ENCODE peak calls at places on chromosomes 5 and 9, in five cellular contexts. One of them, this sample, is unnamed. For H3K4me1, the result is how much of the 10 kb centered on the place peaks cover.

GRCh38 chr9:98314381-98315066 is 59.1 kb upstream of the TBC1D2 start:
- DNase-seq in GM23338: no peak
- DNase-seq in astrocyte: peak
- DNase-seq in GM23248: peak
- DNase-seq in HepG2: no peak
- DNase-seq in this sample: no peak

GRCh38 chr9:136512651-136513066 is 29.8 kb upstream of the SEC16A start:
- DNase-seq in GM23338: peak
- DNase-seq in astrocyte: no peak
- DNase-seq in GM23248: peak
- DNase-seq in HepG2: no peak
- DNase-seq in this sample: no peak

GRCh38 chr9:125431741-125432271 is 170.2 kb downstream of the GAPVD1 start:
- DNase-seq in GM23338: no peak
- DNase-seq in astrocyte: no peak
- DNase-seq in GM23248: no peak
- DNase-seq in HepG2: no peak
- DNase-seq in this sample: no peak

GRCh38 chr9:109806506-109807115 is 26.6 kb downstream of the PALM2AKAP2 start:
- DNase-seq in GM23338: no peak
- DNase-seq in astrocyte: peak
- DNase-seq in GM23248: peak
- DNase-seq in HepG2: no peak
- DNase-seq in this sample: no peak

GRCh38 chr9:123678038-123678877 is 251.7 kb downstream of the DENND1A start:
- DNase-seq in GM23338: no peak
- DNase-seq in astrocyte: peak
- DNase-seq in GM23248: no peak
- DNase-seq in HepG2: peak
- DNase-seq in this sample: no peak

GRCh38 chr5:53782620-53783019 is 222.2 kb downstream of the NDUFS4 start:
- DNase-seq in GM23338: no peak
- DNase-seq in astrocyte: peak
- DNase-seq in GM23248: no peak
- DNase-seq in HepG2: no peak
- DNase-seq in this sample: no peak

GRCh38 chr9:133577463-133578112 is 31.6 kb downstream of the FAM163B start:
- DNase-seq in GM23338: no peak
- DNase-seq in astrocyte: no peak
- DNase-seq in GM23248: no peak
- DNase-seq in HepG2: no peak
- DNase-seq in this sample: no peak

GRCh38 chr5:39678533-39678932 is 253.8 kb upstream of the DAB2 start:
- DNase-seq in GM23338: no peak
- DNase-seq in astrocyte: no peak
- DNase-seq in GM23248: no peak
- DNase-seq in HepG2: no peak
- DNase-seq in this sample: no peak

GRCh38 chr5:73030995-73031394 is 75.2 kb downstream of the FCHO2 start:
- DNase-seq in GM23338: peak
- DNase-seq in astrocyte: peak
- DNase-seq in GM23248: peak
- DNase-seq in HepG2: peak
- DNase-seq in this sample: no peak

GRCh38 chr9:134319306-134320194 is 6.7 kb upstream of the RXRA start:
- DNase-seq in GM23338: no peak
- DNase-seq in astrocyte: no peak
- DNase-seq in GM23248: no peak
- DNase-seq in HepG2: no peak
- DNase-seq in this sample: no peak

GRCh38 chr9:30239875-30240274 is 2144.6 kb upstream of the ACO1 start:
- DNase-seq in GM23338: no peak
- DNase-seq in astrocyte: no peak
- DNase-seq in GM23248: no peak
- DNase-seq in HepG2: no peak
- DNase-seq in this sample: no peak

DNA sequence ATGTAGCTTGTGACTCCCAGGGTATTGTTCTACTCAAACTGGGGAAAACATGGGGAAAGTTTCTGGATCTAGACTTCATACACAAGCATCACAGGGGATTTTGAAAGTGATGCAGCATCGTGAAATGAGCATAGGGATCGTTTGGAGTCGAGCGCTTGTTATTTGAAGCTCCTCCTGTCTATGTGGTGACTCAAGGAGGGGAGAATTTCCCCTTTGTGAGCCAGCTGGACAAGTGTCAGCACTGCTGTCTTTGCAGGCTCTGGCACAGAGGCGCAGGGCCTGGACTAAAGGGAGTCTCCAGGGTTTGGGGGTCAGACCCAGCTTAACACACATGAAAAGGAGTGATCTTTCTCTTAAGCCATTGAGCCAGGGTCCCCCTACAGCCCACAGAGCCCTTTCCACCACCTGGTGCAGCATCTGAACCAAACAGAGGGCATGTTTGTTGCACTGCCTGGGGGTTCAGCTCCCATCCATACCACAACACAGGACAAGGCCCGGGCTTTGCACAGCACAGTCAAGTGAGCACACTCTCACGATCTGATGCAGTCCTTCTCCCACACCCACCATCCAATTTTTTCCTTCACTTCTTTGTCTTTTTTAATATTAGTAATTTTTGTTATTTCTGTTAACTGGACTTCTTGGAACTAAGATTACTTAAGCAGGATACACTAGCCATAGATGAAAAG is 50.9 kb downstream of the IRF1 start:
- DNase-seq in GM23338: no peak
- DNase-seq in astrocyte: peak
- DNase-seq in GM23248: peak
- DNase-seq in HepG2: no peak
- DNase-seq in this sample: no peak
- H3K4me1 ChIP-seq in GM23338: under half
- H3K4me1 ChIP-seq in astrocyte: under half
- H3K4me1 ChIP-seq in GM23248: under half
- H3K4me1 ChIP-seq in HepG2: under half
- H3K4me1 ChIP-seq in this sample: under half

DNA sequence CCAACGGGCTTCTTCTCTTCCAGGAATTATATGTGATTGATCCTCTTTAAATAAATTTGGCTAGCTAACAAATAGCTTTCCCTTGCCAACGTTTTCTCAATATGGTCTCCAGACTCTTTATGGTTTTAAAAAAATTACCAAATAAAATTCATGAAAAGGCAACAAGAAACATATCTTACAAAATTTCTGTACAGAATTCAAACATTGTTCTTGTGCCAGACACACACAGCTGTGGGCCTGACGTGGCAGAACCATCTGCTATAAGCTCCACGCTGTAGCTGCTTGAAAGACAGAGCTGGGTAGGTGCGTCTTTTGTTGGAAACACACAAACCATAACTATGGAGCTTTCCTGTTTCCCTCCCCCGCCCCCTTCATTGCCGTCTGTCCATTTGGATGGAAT is 493.0 kb downstream of the ZNF608 start:
- DNase-seq in GM23338: no peak
- DNase-seq in astrocyte: no peak
- DNase-seq in GM23248: no peak
- DNase-seq in HepG2: no peak
- DNase-seq in this sample: no peak
- H3K27ac ChIP-seq in GM23338: no peak
- H3K27ac ChIP-seq in astrocyte: no peak
- H3K27ac ChIP-seq in GM23248: no peak
- H3K27ac ChIP-seq in HepG2: no peak
- H3K27ac ChIP-seq in this sample: no peak

GRCh38 chr5:2167671-2168070 is 284.9 kb upstream of the IRX4 start:
- DNase-seq in GM23338: no peak
- DNase-seq in astrocyte: no peak
- DNase-seq in GM23248: no peak
- DNase-seq in HepG2: no peak
- DNase-seq in this sample: no peak

GRCh38 chr5:2172471-2172870 is 289.7 kb upstream of the IRX4 start:
- DNase-seq in GM23338: no peak
- DNase-seq in astrocyte: no peak
- DNase-seq in GM23248: no peak
- DNase-seq in HepG2: no peak
- DNase-seq in this sample: no peak

GRCh38 chr5:2168601-2169416 is 286.1 kb upstream of the IRX4 start:
- DNase-seq in GM23338: no peak
- DNase-seq in astrocyte: no peak
- DNase-seq in GM23248: no peak
- DNase-seq in HepG2: no peak
- DNase-seq in this sample: no peak

GRCh38 chr5:2169417-2169787 is 286.7 kb upstream of the IRX4 start:
- DNase-seq in GM23338: no peak
- DNase-seq in astrocyte: no peak
- DNase-seq in GM23248: no peak
- DNase-seq in HepG2: no peak
- DNase-seq in this sample: no peak

DNA sequence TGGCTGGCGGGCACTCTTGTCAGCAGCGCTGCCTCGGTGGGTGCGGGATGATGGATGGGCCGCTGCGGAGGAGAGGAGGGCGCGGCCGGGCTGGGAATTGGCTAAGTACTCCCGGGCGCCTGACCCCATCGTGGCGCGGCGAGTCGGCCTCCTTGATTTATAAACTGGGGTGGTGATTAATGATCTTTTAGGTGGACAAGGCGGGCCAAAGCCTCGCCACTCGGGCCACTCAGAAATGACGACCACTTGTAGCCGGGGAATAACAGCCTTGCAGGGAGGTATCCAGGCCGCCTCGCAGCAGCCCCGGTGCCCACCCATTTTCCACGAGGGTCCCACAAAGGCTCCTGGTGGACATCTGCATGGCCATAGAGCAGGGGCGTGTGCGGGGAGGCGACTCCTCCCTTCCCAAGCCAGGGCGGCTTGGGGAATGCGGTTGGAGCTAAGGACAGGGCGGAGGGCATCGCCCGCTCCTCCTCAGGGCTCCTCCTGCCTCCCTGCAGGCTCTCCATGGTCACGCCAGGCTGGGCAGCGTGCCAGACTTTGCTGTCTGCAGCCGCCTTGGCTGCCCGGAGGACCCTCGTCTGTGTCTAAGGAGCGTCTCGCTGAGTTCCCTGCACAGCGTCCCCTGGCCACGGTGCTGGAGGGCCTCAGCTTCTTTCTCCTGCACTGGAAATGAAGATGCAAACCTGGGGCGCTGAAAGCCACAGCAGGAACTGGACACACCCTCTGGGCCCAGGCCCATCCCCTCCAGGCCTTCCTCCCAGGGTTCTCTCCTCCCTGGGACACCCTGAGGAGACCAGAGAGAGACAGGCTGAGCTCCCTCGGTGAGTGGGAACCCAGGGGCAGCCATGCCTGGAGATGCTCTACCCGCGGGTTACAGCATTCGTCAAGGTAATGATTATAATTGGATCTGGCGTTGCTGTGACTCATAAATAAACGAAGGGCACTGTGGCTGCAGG is 287.4 kb upstream of the IRX4 start:
- DNase-seq in GM23338: no peak
- DNase-seq in astrocyte: no peak
- DNase-seq in GM23248: no peak
- DNase-seq in HepG2: no peak
- DNase-seq in this sample: no peak
- TF ChIP-seq EZH2 in GM23338: no peak
- TF ChIP-seq EZH2 in astrocyte: no peak
- TF ChIP-seq EZH2 in GM23248: no peak
- TF ChIP-seq EZH2 in HepG2: no peak
- TF ChIP-seq EZH2 in this sample: no peak

GRCh38 chr5:159206368-159206767 is 3.0 kb downstream of the RNF145 start:
- DNase-seq in GM23338: no peak
- DNase-seq in astrocyte: no peak
- DNase-seq in GM23248: peak
- DNase-seq in HepG2: no peak
- DNase-seq in this sample: no peak
- H3K4me1 ChIP-seq in GM23338: under half
- H3K4me1 ChIP-seq in astrocyte: under half
- H3K4me1 ChIP-seq in GM23248: under half
- H3K4me1 ChIP-seq in HepG2: under half
- H3K4me1 ChIP-seq in this sample: under half

DNA sequence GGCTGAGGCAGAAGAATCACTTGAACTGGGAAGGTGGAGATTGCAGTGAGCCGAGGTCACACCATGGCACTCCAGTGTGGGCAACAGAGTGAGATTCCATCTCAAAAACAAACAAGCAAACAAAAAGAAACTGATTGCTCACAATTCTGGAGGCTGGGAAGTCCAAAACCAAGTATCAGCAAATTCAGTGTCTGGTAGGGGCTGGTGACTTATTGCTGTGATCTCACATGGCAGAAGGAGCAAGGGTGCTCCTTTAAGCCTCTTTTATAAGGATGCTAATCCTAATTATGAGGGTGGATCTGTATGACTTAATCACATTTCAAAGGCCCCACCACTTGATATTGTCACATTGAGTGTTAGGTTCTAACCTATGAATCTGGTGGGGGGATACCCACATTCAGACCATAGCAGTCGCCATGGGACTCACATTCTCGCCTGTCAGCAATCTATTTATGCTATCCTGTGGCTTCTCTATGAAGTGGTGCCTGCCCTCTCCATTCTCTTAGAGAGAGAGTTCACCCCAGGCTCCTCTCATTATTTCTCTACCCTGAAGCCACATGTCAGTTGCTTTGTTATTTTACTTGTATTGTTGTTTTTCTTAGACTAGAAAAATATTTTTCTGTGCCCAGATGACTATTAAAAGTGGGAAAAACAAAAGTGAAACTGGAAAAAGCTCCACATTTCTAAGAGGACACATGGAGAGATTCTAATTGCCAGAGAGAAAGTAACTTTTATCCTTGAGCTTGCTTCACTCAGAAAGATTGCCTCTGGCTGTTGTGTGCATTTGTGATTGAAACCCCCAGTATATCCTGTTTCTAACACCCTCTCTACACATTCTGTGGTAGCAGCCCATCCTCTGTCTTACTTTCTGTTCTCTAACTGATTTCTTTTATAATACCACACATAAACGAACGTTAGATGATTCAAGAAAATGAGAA is 18.8 kb upstream of the PRLR start:
- DNase-seq in GM23338: no peak
- DNase-seq in astrocyte: no peak
- DNase-seq in GM23248: no peak
- DNase-seq in HepG2: no peak
- DNase-seq in this sample: peak
- H3K27ac ChIP-seq in GM23338: no peak
- H3K27ac ChIP-seq in astrocyte: no peak
- H3K27ac ChIP-seq in GM23248: no peak
- H3K27ac ChIP-seq in HepG2: no peak
- H3K27ac ChIP-seq in this sample: no peak

This sample was measured in MM.1S.